ENCODE peak calls at places on chromosomes 3 and 15, in nine cellular contexts. J, E, H, V, Z, D, A, T and X are unnamed samples.

GRCh38 chr15:89781891-89782618 is 5.9 kb downstream of the MESP2 start:
- DNase-seq in J (no peak), E (no peak), H (no peak), V (peak), Z (no peak), D (peak), A (peak), T (peak), X (no peak)

GRCh38 chr15:96121521-96121920 is 209.0 kb upstream of the NR2F2 start:
- DNase-seq in J (no peak), E (no peak), H (no peak), V (no peak), Z (no peak), D (no peak), A (peak), T (no peak), X (no peak)

GRCh38 chr15:63329567-63330350 is 51.9 kb downstream of the CA12 start:
- DNase-seq in J (no peak), E (no peak), H (no peak), V (no peak), Z (no peak), D (no peak), A (no peak), T (no peak), X (no peak)

GRCh38 chr3:73427018-73427750 is 197.6 kb downstream of the PDZRN3 start:
- DNase-seq in J (no peak), E (no peak), H (no peak), V (no peak), Z (no peak), D (no peak), A (no peak), T (no peak), X (no peak)

GRCh38 chr3:51398595-51399310 is 7.7 kb downstream of the RBM15B start:
- DNase-seq in J (no peak), E (no peak), H (no peak), V (no peak), Z (no peak), D (no peak), A (no peak), T (no peak), X (no peak)

GRCh38 chr3:195453236-195453635 is 10.4 kb upstream of the ACAP2 start:
- DNase-seq in J (no peak), E (no peak), H (no peak), V (no peak), Z (no peak), D (no peak), A (no peak), T (no peak), X (no peak)

GRCh38 chr15:37907136-37907535 is 27.3 kb upstream of the TMCO5A start:
- DNase-seq in J (no peak), E (no peak), H (no peak), V (no peak), Z (no peak), D (no peak), A (peak), T (no peak), X (no peak)

GRCh38 chr15:63089260-63090043 is 32.2 kb upstream of the LACTB start:
- DNase-seq in J (peak), E (no peak), H (no peak), V (no peak), Z (no peak), D (peak), A (peak), T (no peak), X (no peak)

GRCh38 chr3:69201658-69202057 is 79.3 kb upstream of the LMOD3 start:
- DNase-seq in J (no peak), E (no peak), H (no peak), V (no peak), Z (no peak), D (no peak), A (no peak), T (no peak), X (no peak)

GRCh38 chr15:66294157-66294931 is 976 bp downstream of the DIS3L start:
- DNase-seq in J (peak), E (peak), H (peak), V (no peak), Z (peak), D (peak), A (peak), T (no peak), X (no peak)

GRCh38 chr15:101084801-101085200 is 165.6 kb downstream of the LRRK1 start:
- DNase-seq in J (no peak), E (no peak), H (no peak), V (no peak), Z (no peak), D (no peak), A (no peak), T (no peak), X (no peak)